ENCODE peak calls at places on chromosome 1, in six cellular contexts. A is SHP77; H is heart right ventricle; Y is tibial artery; I is stimulated activated CD4-positive, alpha-beta T cell treated with anti-CD3 and anti-CD28 coated beads, Interleukin-12 subunit alpha, Interleukin-12 subunit beta, amount 100 ng/mL, for 48 hours; U is stimulated activated CD8-positive, alpha-beta memory T cell treated with anti-CD3 and anti-CD28 coated beads, Interleukin-15, amount 100 ng/mL, for 4 hours. Z is an unnamed sample.

GRCh38 chr1:29196863-29197589 is 15.3 kb upstream of the SRSF4 start:
- DNase-seq in U (no peak), H (no peak), Y (no peak), A (no peak), I (no peak), Z (no peak)

GRCh38 chr1:207079706-207080246 is 8.9 kb upstream of the C4BPB start:
- DNase-seq in U (no peak), A (no peak), I (no peak), H (no peak), Y (no peak), Z (no peak)

GRCh38 chr1:156467385-156467784 is 33.2 kb downstream of the MEF2D start:
- DNase-seq in A (no peak), H (no peak), U (no peak), Y (no peak), I (no peak), Z (no peak)

GRCh38 chr1:32241011-32241763 is 5.8 kb upstream of the FAM167B start:
- DNase-seq in I (no peak), Y (peak; percentile 55), A (peak; percentile 79), H (peak; percentile 51), U (no peak), Z (no peak)

GRCh38 chr1:195714248-195714647 is 894.0 kb downstream of the KCNT2 start:
- DNase-seq in I (no peak), U (no peak), A (no peak), Y (no peak), H (no peak), Z (no peak)

GRCh38 chr1:57165546-57165945 is 199.7 kb upstream of the C8B start:
- DNase-seq in H (no peak), U (no peak), I (no peak), Y (no peak), A (no peak), Z (no peak)

GRCh38 chr1:228270032-228270431 is 62.2 kb downstream of the OBSCN start:
- DNase-seq in Y (no peak), A (no peak), I (no peak), U (no peak), H (no peak), Z (no peak)

GRCh38 chr1:34946211-34946610 is 16.8 kb upstream of the DLGAP3 start:
- DNase-seq in Y (no peak), A (no peak), I (no peak), U (no peak), H (no peak), Z (no peak)

GRCh38 chr1:2003564-2004131 is at the start of gene CFAP74:
- DNase-seq in U (no peak), I (no peak), A (no peak), H (peak; percentile 30), Y (no peak), Z (peak; percentile 22)

GRCh38 chr1:225044258-225044657 is 114.8 kb downstream of the DNAH14 start:
- DNase-seq in U (no peak), A (no peak), H (no peak), Y (no peak), I (no peak), Z (no peak)

GRCh38 chr1:143698016-143698415 is 273.8 kb downstream of the FAM72C start:
- DNase-seq in H (peak; percentile 5), A (peak; percentile 78), I (no peak), Y (no peak), U (no peak), Z (no peak)

Z was measured in CMK.